ENCODE peak calls at places on chromosome 21, in four cellular contexts. One of them, this sample, is unnamed.

GRCh38 chr21:28378026-28378425 is 614.7 kb downstream of the LTN1 start:
- DNase-seq in MCF 10A: no peak
- DNase-seq in body of pancreas: no peak
- DNase-seq in adrenal gland: no peak
- DNase-seq in this sample: no peak

GRCh38 chr21:14526816-14527689 is 19.1 kb downstream of the SAMSN1 start:
- DNase-seq in MCF 10A: no peak
- DNase-seq in adrenal gland: no peak
- DNase-seq in body of pancreas: no peak
- DNase-seq in this sample: no peak

GRCh38 chr21:35136586-35137254 is 87.6 kb upstream of the RUNX1 start:
- DNase-seq in adrenal gland: peak
- DNase-seq in body of pancreas: peak
- DNase-seq in MCF 10A: peak
- DNase-seq in this sample: no peak

GRCh38 chr21:32921632-32922230 is 104.0 kb upstream of the OLIG2 start:
- DNase-seq in adrenal gland: no peak
- DNase-seq in body of pancreas: no peak
- DNase-seq in MCF 10A: peak
- DNase-seq in this sample: peak

GRCh38 chr21:41923641-41924342 is 30.0 kb downstream of the C2CD2 start:
- DNase-seq in body of pancreas: no peak
- DNase-seq in MCF 10A: no peak
- DNase-seq in adrenal gland: peak
- DNase-seq in this sample: no peak

GRCh38 chr21:26842300-26842699 is 2.9 kb downstream of the ADAMTS1 start:
- DNase-seq in body of pancreas: no peak
- DNase-seq in MCF 10A: no peak
- DNase-seq in adrenal gland: no peak
- DNase-seq in this sample: no peak

GRCh38 chr21:33949516-33950424 is 34.2 kb upstream of the ATP5PO start:
- DNase-seq in MCF 10A: no peak
- DNase-seq in adrenal gland: no peak
- DNase-seq in body of pancreas: no peak
- DNase-seq in this sample: no peak

GRCh38 chr21:39124852-39125251 is 58.4 kb downstream of the PSMG1 start:
- DNase-seq in body of pancreas: no peak
- DNase-seq in adrenal gland: no peak
- DNase-seq in MCF 10A: no peak
- DNase-seq in this sample: no peak

GRCh38 chr21:31354122-31354521 is 10.1 kb upstream of the TIAM1 start:
- DNase-seq in adrenal gland: no peak
- DNase-seq in MCF 10A: peak
- DNase-seq in body of pancreas: no peak
- DNase-seq in this sample: no peak

GRCh38 chr21:26451014-26451740 is 121.9 kb downstream of the CYYR1 start:
- DNase-seq in body of pancreas: no peak
- DNase-seq in adrenal gland: no peak
- DNase-seq in MCF 10A: no peak
- DNase-seq in this sample: no peak

GRCh38 chr21:42453301-42454220 is 42.5 kb downstream of the RSPH1 start:
- DNase-seq in adrenal gland: peak
- DNase-seq in MCF 10A: no peak
- DNase-seq in body of pancreas: no peak
- DNase-seq in this sample: no peak

GRCh38 chr21:34887729-34888568 is 161.2 kb downstream of the RUNX1 start:
- DNase-seq in adrenal gland: peak
- DNase-seq in MCF 10A: peak
- DNase-seq in body of pancreas: peak
- DNase-seq in this sample: peak

GRCh38 chr21:41373769-41374168 is 11.9 kb downstream of the MX2 start:
- DNase-seq in adrenal gland: no peak
- DNase-seq in MCF 10A: no peak
- DNase-seq in body of pancreas: no peak
- DNase-seq in this sample: no peak

GRCh38 chr21:21612446-21612845 is 614.2 kb downstream of the NCAM2 start:
- DNase-seq in body of pancreas: no peak
- DNase-seq in MCF 10A: peak
- DNase-seq in adrenal gland: no peak
- DNase-seq in this sample: peak

DNA sequence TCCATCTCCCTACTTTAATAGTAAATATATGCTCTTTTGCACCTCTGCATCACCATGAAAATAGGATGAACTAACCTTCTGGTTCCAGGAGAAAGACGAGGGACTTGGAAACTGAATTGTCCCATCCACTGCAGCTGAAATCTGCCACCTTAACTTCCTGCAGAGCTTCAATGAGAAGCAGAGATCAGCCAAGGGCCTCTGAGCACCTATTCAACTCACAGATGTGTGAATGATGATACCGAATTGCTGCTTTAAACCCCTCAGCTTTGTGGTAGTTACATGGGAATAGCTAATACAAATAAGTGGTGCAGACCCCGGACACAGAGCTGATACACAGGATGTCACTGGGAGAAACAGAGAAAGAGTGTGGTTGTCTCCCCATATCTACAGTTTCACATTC is 616.8 kb downstream of the NCAM2 start:
- DNase-seq in body of pancreas: no peak
- DNase-seq in MCF 10A: no peak
- DNase-seq in adrenal gland: no peak
- DNase-seq in this sample: no peak
- TF ChIP-seq CTCF in body of pancreas: no peak
- TF ChIP-seq CTCF in MCF 10A: no peak
- TF ChIP-seq CTCF in adrenal gland: no peak
- TF ChIP-seq CTCF in this sample: no peak

GRCh38 chr21:44537930-44538911 is 1.8 kb downstream of the KRTAP10-1 start:
- DNase-seq in MCF 10A: no peak
- DNase-seq in body of pancreas: peak
- DNase-seq in adrenal gland: no peak
- DNase-seq in this sample: no peak
- TF ChIP-seq CTCF in MCF 10A: no peak
- TF ChIP-seq CTCF in body of pancreas: no peak
- TF ChIP-seq CTCF in adrenal gland: no peak
- TF ChIP-seq CTCF in this sample: no peak

DNA sequence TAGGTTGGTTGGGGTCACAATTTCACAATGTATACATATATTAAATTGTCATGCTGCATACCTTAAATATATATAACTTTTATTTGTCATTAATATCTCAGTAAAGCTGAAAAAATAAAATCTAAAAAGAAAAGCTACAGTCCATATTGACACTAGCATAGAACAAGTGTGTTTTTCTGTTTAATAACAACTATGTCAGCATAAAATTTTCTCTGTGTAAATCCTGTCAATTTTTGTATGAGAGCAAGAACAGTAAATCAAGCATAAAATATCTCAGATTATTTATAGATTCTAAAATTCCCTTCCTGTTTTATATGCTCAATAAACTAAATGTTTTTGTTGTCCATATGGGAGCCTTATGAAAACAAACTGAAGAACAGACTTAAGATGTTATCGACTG is 739.2 kb downstream of the MRPL39 start:
- DNase-seq in adrenal gland: no peak
- DNase-seq in body of pancreas: no peak
- DNase-seq in MCF 10A: no peak
- DNase-seq in this sample: no peak
- TF ChIP-seq CTCF in adrenal gland: no peak
- TF ChIP-seq CTCF in body of pancreas: no peak
- TF ChIP-seq CTCF in MCF 10A: no peak
- TF ChIP-seq CTCF in this sample: no peak

GRCh38 chr21:20040768-20041167 is 957.4 kb upstream of the NCAM2 start:
- DNase-seq in body of pancreas: no peak
- DNase-seq in adrenal gland: no peak
- DNase-seq in MCF 10A: peak
- DNase-seq in this sample: no peak
- TF ChIP-seq CTCF in body of pancreas: peak
- TF ChIP-seq CTCF in adrenal gland: peak
- TF ChIP-seq CTCF in MCF 10A: peak
- TF ChIP-seq CTCF in this sample: no peak

GRCh38 chr21:17402885-17403477 is 109.9 kb upstream of the CXADR start:
- DNase-seq in MCF 10A: no peak
- DNase-seq in body of pancreas: no peak
- DNase-seq in adrenal gland: no peak
- DNase-seq in this sample: no peak

GRCh38 chr21:17406202-17406601 is 106.6 kb upstream of the CXADR start:
- DNase-seq in adrenal gland: no peak
- DNase-seq in MCF 10A: peak
- DNase-seq in body of pancreas: no peak
- DNase-seq in this sample: no peak
- TF ChIP-seq CTCF in adrenal gland: no peak
- TF ChIP-seq CTCF in MCF 10A: no peak
- TF ChIP-seq CTCF in body of pancreas: no peak
- TF ChIP-seq CTCF in this sample: no peak